ENCODE peak calls at places on chromosome 2, in six cellular contexts. Q, F, G, Z, H and I are unnamed samples.

GRCh38 chr2:185859506-185859905 is 120.9 kb downstream of the FSIP2 start:
- DNase-seq in Q (no peak), F (no peak), G (no peak), Z (no peak), H (no peak), I (no peak)

GRCh38 chr2:148882051-148882450 is 7.0 kb downstream of the KIF5C start:
- DNase-seq in Q (no peak), F (peak; percentile 22), G (peak; percentile 45), Z (no peak), H (no peak), I (no peak)

GRCh38 chr2:188628989-188629889 is 337.6 kb downstream of the GULP1 start:
- DNase-seq in Q (no peak), F (no peak), G (no peak), Z (no peak), H (no peak), I (no peak)

GRCh38 chr2:234288974-234289455 is 207.9 kb downstream of the ARL4C start:
- DNase-seq in Q (peak; percentile 95), F (peak; percentile 75), G (peak; percentile 61), Z (peak; percentile 67), H (no peak), I (peak; percentile 84)

GRCh38 chr2:160033732-160034392 is 28.6 kb downstream of the PLA2R1 start:
- DNase-seq in Q (no peak), F (no peak), G (no peak), Z (no peak), H (no peak), I (no peak)

GRCh38 chr2:43176449-43176848 is 50.0 kb downstream of the ZFP36L2 start:
- DNase-seq in Q (no peak), F (no peak), G (no peak), Z (no peak), H (no peak), I (no peak)

GRCh38 chr2:105802587-105802986 is 57.9 kb downstream of the NCK2 start:
- DNase-seq in Q (no peak), F (no peak), G (peak; percentile 36), Z (no peak), H (peak; percentile 74), I (no peak)

GRCh38 chr2:152755029-152755428 is 36.6 kb downstream of the ARL6IP6 start:
- DNase-seq in Q (peak; percentile 76), F (no peak), G (peak; percentile 15), Z (no peak), H (peak; percentile 26), I (no peak)

GRCh38 chr2:179193759-179194394 is 70.8 kb downstream of the SESTD1 start:
- DNase-seq in Q (no peak), F (peak; percentile 32), G (no peak), Z (no peak), H (no peak), I (peak; percentile 5)

GRCh38 chr2:156006721-156007618 is 325.6 kb downstream of the NR4A2 start:
- DNase-seq in Q (no peak), F (no peak), G (no peak), Z (peak; percentile 2), H (no peak), I (no peak)

GRCh38 chr2:41719756-41720155 is 328.1 kb upstream of the PKDCC start:
- DNase-seq in Q (no peak), F (no peak), G (no peak), Z (no peak), H (no peak), I (no peak)

GRCh38 chr2:10717630-10718029 is 3.8 kb upstream of the ATP6V1C2 start:
- DNase-seq in Q (no peak), F (no peak), G (no peak), Z (no peak), H (no peak), I (no peak)

GRCh38 chr2:116224610-116225009 is 1589.9 kb upstream of the DDX18 start:
- DNase-seq in Q (no peak), F (no peak), G (no peak), Z (no peak), H (no peak), I (no peak)

GRCh38 chr2:12416600-12416999 is 300.1 kb upstream of the TRIB2 start:
- DNase-seq in Q (no peak), F (peak; percentile 11), G (peak; percentile 78), Z (no peak), H (no peak), I (no peak)

GRCh38 chr2:38377501-38378258 is 607 bp upstream of the ATL2 start:
- DNase-seq in Q (no peak), F (peak; percentile 42), G (peak; percentile 34), Z (no peak), H (no peak), I (no peak)

GRCh38 chr2:112941753-112942653 is 31.0 kb downstream of the IL37 start:
- DNase-seq in Q (peak; percentile 88), F (peak; percentile 70), G (peak; percentile 88), Z (peak; percentile 53), H (peak; percentile 19), I (peak; percentile 84)

GRCh38 chr2:120066708-120067547 is 54.1 kb downstream of the EPB41L5 start:
- DNase-seq in Q (no peak), F (peak; percentile 98), G (no peak), Z (peak; percentile 43), H (no peak), I (no peak)

GRCh38 chr2:130864830-130865229 is 28.1 kb downstream of the ARHGEF4 start:
- DNase-seq in Q (no peak), F (no peak), G (peak; percentile 8), Z (no peak), H (no peak), I (peak; percentile 62)

GRCh38 chr2:227462463-227462951 is 9.4 kb upstream of the AGFG1 start:
- DNase-seq in Q (no peak), F (no peak), G (no peak), Z (no peak), H (no peak), I (no peak)

DNA sequence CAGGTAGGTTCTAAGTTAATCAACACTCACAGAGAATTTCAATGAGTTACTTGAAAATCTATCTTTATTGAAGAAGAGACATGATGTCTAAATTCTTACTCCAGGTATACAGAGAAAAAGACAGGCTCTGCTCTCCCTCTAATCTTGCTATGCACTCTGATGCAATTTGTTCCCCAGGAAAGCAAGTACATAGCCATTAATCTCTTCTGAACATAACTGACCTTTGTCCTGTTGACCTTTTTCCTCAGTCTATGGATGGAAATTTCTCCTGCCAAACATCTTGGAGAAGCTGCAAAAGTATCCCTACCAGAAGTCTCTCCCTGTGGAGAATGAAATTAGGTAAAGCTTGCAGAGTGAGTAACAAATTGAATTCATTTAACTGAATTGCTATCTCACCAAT is 484.3 kb upstream of the CHAC2 start:
- DNase-seq in Q (no peak), F (no peak), G (no peak), Z (no peak), H (no peak), I (no peak)
- TF ChIP-seq GABPA in Q (no peak), F (no peak), G (no peak), Z (no peak), H (no peak), I (no peak)

GRCh38 chr2:30239308-30240161 is 8.2 kb downstream of the LBH start:
- DNase-seq in Q (peak; percentile 88), F (peak; percentile 60), G (peak; percentile 89), Z (peak; percentile 86), H (no peak), I (peak; percentile 58)
- TF ChIP-seq GABPA in Q (no peak), F (no peak), G (no peak), Z (no peak), H (no peak), I (no peak)

GRCh38 chr2:241224068-241224850 is 35.8 kb downstream of the ANO7 start:
- DNase-seq in Q (no peak), F (peak; percentile 87), G (no peak), Z (peak; percentile 91), H (no peak), I (no peak)
- TF ChIP-seq GABPA in Q (no peak), F (no peak), G (no peak), Z (no peak), H (no peak), I (no peak)

GRCh38 chr2:97931118-97931850 is 64.5 kb downstream of the TMEM131 start:
- DNase-seq in Q (no peak), F (no peak), G (no peak), Z (no peak), H (no peak), I (peak; percentile 7)
- TF ChIP-seq GABPA in Q (no peak), F (no peak), G (no peak), Z (no peak), H (no peak), I (no peak)

GRCh38 chr2:176242211-176242610 is 27.0 kb upstream of the MTX2 start:
- DNase-seq in Q (no peak), F (no peak), G (no peak), Z (no peak), H (no peak), I (no peak)
- TF ChIP-seq GABPA in Q (no peak), F (no peak), G (no peak), Z (no peak), H (no peak), I (no peak)

DNA sequence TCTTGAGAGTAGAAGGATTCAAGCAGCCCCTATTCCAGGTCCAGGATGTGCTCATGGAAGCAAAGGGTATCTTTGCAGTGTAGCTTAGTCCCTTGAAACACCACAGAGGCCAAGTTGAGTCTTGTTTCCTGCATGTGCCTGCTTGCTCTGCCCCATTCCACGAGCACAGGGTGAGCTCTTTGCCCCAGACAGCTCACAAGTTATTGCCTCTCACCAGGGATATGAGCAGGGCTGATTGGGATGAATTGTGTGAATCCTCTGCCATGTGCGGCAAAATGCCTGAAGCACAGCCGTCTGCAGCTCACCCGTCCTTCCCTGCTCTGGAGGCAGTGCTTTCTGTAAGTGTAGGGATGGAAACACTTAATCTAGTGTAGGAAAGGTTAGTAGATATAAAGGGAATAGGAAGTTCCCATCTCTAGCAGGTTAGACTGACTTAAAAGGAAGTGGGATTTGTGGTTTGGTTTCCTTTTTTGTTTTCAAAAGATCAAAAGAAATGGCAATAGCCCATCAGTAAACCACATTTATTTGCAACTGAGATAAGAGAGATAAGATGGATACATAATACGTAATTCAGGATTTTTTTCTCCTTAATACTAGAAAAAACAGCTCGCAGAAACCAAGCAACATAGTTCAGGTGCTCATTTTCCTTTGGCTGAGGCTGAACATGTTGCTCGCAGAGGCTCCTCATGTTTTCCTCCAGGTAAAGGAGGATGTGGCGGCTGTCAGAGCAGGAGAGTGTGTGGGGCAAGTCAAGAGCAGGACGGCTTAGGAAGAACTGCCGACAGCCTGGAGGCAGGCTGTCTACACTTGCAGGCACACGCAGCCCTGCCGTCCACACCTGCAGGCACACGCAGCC is 41.4 kb downstream of the TMEM182 start:
- DNase-seq in Q (no peak), F (peak; percentile 44), G (no peak), Z (no peak), H (no peak), I (no peak)
- TF ChIP-seq GABPA in Q (no peak), F (no peak), G (no peak), Z (no peak), H (no peak), I (no peak)